ENCODE peak calls at places on chromosomes 13 and 19, in nine cellular contexts. W is stimulated activated CD4-positive, alpha-beta T cell treated with anti-CD3 and anti-CD28 coated beads, Interleukin-2, amount 100 ng/mL, for 48 hours; I is frontal cortex; J is type B pancreatic cell; X is NCI-H1092 treated with DMSO at 0.1 percent for 48 hours; Z is activated T-helper 1 cell treated with anti-CD3 and anti-CD28 coated beads, Interleukin-2, amount 50 U/mL, for 16 hours; H is RWPE1; S is stimulated activated CD8-positive, alpha-beta memory T cell treated with anti-CD3 and anti-CD28 coated beads, Interleukin-2, amount 100 ng/mL, for 1 hour; N is BJ. U is an unnamed sample.

GRCh38 chr19:50378169-50378862 is 2.1 kb downstream of the NR1H2 start:
- DNase-seq in W (no peak), I (no peak), J (no peak), X (no peak), Z (no peak), H (no peak), S (no peak), N (no peak), U (no peak)

GRCh38 chr13:113208424-113209335 is at the start of gene PCID2:
- DNase-seq in W (peak), I (peak), J (peak), X (peak), Z (peak), H (peak), S (peak), N (no peak), U (peak)

GRCh38 chr13:106484084-106484754 is 51.2 kb downstream of the EFNB2 start:
- DNase-seq in W (no peak), I (no peak), J (no peak), X (no peak), Z (no peak), H (no peak), S (no peak), N (no peak), U (no peak)

GRCh38 chr13:74758188-74758587 is 624.0 kb upstream of the KLF12 start:
- DNase-seq in W (no peak), I (no peak), J (no peak), X (no peak), Z (no peak), H (no peak), S (no peak), N (no peak), U (no peak)

GRCh38 chr19:8585894-8586750 is 8.9 kb upstream of the MYO1F start:
- DNase-seq in W (peak), I (no peak), J (peak), X (no peak), Z (peak), H (peak), S (peak), N (no peak), U (no peak)

GRCh38 chr13:51620165-51620983 is 36.1 kb downstream of the WDFY2 start:
- DNase-seq in W (no peak), I (no peak), J (no peak), X (no peak), Z (no peak), H (no peak), S (no peak), N (no peak), U (no peak)

GRCh38 chr13:37109080-37109678 is 3.7 kb upstream of the CSNK1A1L start:
- DNase-seq in W (no peak), I (peak), J (no peak), X (peak), Z (no peak), H (peak), S (no peak), N (no peak), U (peak)

GRCh38 chr13:102235689-102236088 is 166.2 kb downstream of the FGF14 start:
- DNase-seq in W (no peak), I (no peak), J (no peak), X (no peak), Z (no peak), H (no peak), S (no peak), N (no peak), U (no peak)